ENCODE peak calls at places on chromosomes 6 and 20, in nine cellular contexts. V, W, C, N, Z, P, H, M and E are unnamed samples.
A peak's percentile ranks its signal among the peaks of the same experiment; 100 is the strongest.

GRCh38 chr6:102742033-102742432 is 1348.5 kb downstream of the GRIK2 start:
- DNase-seq in H (no peak), M (no peak), Z (no peak), P (no peak), N (no peak), W (no peak), C (no peak), V (no peak), E (no peak)

GRCh38 chr20:44075191-44075949 is 111.6 kb downstream of the JPH2 start:
- DNase-seq in W (no peak), N (no peak), M (peak; percentile 44), Z (no peak), H (no peak), C (no peak), P (peak; percentile 45), V (no peak), E (no peak)

GRCh38 chr20:4633780-4634179 is 87.9 kb upstream of the PRND start:
- DNase-seq in N (peak; percentile 12), V (no peak), H (peak; percentile 66), P (no peak), M (no peak), W (no peak), C (peak; percentile 97), Z (peak; percentile 90), E (peak; percentile 26)

GRCh38 chr20:47272893-47273590 is 83.5 kb downstream of the ZMYND8 start:
- DNase-seq in V (no peak), H (peak; percentile 60), N (peak; percentile 77), C (peak; percentile 69), P (no peak), Z (peak; percentile 82), M (peak; percentile 67), W (no peak), E (no peak)

GRCh38 chr20:57760698-57761412 is 51.0 kb upstream of the PMEPA1 start:
- DNase-seq in N (no peak), H (peak; percentile 41), P (no peak), C (no peak), M (no peak), W (no peak), V (no peak), Z (no peak), E (no peak)

GRCh38 chr6:149867876-149868640 is 3.9 kb upstream of the LRP11 start:
- DNase-seq in P (no peak), H (peak; percentile 77), C (no peak), V (no peak), Z (peak; percentile 63), W (no peak), M (no peak), N (no peak), E (no peak)

GRCh38 chr6:161618816-161619454 is 345.1 kb upstream of the AGPAT4 start:
- DNase-seq in P (no peak), M (peak; percentile 89), V (no peak), N (peak; percentile 80), C (peak; percentile 78), H (peak; percentile 35), W (no peak), Z (peak; percentile 86), E (peak; percentile 61)

GRCh38 chr6:167827588-167828324 is 1.0 kb downstream of the AFDN start:
- DNase-seq in W (peak; percentile 86), P (peak; percentile 82), C (peak; percentile 34), H (peak; percentile 48), N (peak; percentile 19), V (peak; percentile 71), Z (peak; percentile 67), M (peak; percentile 74), E (no peak)

GRCh38 chr6:26536571-26537159 is 1.5 kb upstream of the HMGN4 start:
- DNase-seq in V (no peak), Z (peak; percentile 72), P (no peak), N (peak; percentile 50), W (no peak), H (peak; percentile 26), M (peak; percentile 66), C (peak; percentile 79), E (no peak)

GRCh38 chr6:135438907-135439535 is 58.5 kb downstream of the AHI1 start:
- DNase-seq in M (no peak), P (no peak), W (no peak), C (peak; percentile 12), H (peak; percentile 14), Z (peak; percentile 46), N (no peak), V (no peak), E (no peak)

GRCh38 chr6:13877116-13877515 is 47.6 kb upstream of the RNF182 start:
- DNase-seq in M (no peak), H (peak; percentile 35), N (no peak), W (no peak), C (peak; percentile 70), P (no peak), V (no peak), Z (peak; percentile 69), E (no peak)

GRCh38 chr6:29653452-29654038 is 3.3 kb upstream of the MOG start:
- DNase-seq in V (no peak), N (peak; percentile 79), M (peak; percentile 64), P (no peak), W (no peak), Z (peak; percentile 85), H (peak; percentile 30), C (peak; percentile 68), E (no peak)

GRCh38 chr6:140475086-140475485 is 1100.6 kb upstream of the CITED2 start:
- DNase-seq in C (peak; percentile 61), H (peak; percentile 39), M (no peak), N (no peak), P (no peak), W (no peak), V (no peak), Z (peak; percentile 22), E (no peak)

GRCh38 chr6:105109955-105110650 is 69.7 kb downstream of the POPDC3 start:
- DNase-seq in W (no peak), N (no peak), C (no peak), H (no peak), V (no peak), Z (no peak), M (no peak), P (no peak), E (no peak)

GRCh38 chr20:34271961-34272360 is 30.7 kb downstream of the ASIP start:
- DNase-seq in W (no peak), Z (peak; percentile 45), N (no peak), M (no peak), H (peak; percentile 38), C (peak; percentile 93), P (no peak), V (no peak), E (no peak)

GRCh38 chr20:12928755-12929401 is 79.9 kb upstream of the SPTLC3 start:
- DNase-seq in Z (peak; percentile 78), C (peak; percentile 93), H (peak; percentile 82), M (no peak), V (no peak), N (peak; percentile 28), P (no peak), W (no peak), E (peak; percentile 52)

GRCh38 chr6:35419431-35419830 is 32.7 kb upstream of the FANCE start:
- DNase-seq in V (no peak), Z (peak; percentile 75), W (no peak), P (no peak), H (no peak), N (peak; percentile 16), C (peak; percentile 30), M (no peak), E (no peak)

GRCh38 chr6:35417979-35418661 is 34.0 kb upstream of the FANCE start:
- DNase-seq in P (no peak), N (no peak), M (no peak), W (no peak), H (no peak), Z (peak; percentile 50), V (no peak), C (no peak), E (no peak)

GRCh38 chr6:35412102-35412501 is 40.0 kb upstream of the FANCE start:
- DNase-seq in M (no peak), V (no peak), N (no peak), P (no peak), H (no peak), C (no peak), W (no peak), Z (no peak), E (no peak)

GRCh38 chr6:35413911-35414310 is 38.2 kb upstream of the FANCE start:
- DNase-seq in W (no peak), C (no peak), H (no peak), M (no peak), V (no peak), N (no peak), Z (no peak), P (no peak), E (no peak)

DNA sequence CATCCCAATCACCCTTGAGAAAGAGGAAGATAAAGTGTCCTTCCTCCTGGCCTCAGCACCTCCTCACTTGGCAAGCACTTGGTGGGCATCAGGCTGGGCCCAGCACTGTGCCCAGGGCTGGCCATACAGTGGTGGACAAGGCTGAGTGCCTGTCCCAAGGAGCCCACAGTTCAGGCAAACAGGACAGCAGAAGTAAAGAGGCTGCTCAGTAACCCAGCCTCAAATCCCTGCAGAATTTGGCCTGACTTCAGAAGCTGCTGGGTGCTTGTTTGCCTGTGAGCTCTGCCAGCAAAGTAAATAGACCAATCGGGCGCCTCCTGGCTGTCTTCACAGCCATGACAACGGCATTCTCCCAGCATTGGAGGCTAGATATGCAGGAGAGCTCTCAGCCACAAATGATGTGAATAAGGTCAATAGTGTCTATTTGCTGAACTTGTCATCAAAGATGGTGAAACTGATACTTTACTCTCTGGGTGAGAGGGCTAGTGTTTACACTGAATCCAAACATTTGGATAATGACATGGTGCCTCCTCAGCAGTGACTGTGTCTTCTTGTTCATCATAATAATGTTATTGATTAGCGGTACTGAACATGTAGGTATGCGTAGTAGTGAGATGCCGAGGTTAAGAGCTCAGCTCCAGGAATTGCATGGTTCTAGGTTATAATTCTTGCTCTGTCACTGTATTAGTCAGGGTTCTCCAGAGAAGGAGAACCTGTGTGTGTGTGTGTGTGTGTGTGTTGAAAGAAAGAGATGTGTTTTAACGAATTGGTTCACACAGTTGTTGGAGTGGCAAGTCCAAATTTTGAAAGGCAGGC is 36.9 kb upstream of the FANCE start:
- DNase-seq in M (peak; percentile 96), H (peak; percentile 63), N (peak; percentile 83), C (peak; percentile 86), V (peak; percentile 73), Z (peak; percentile 91), P (peak; percentile 77), W (no peak), E (no peak)
- TF ChIP-seq CTCF in M (peak; percentile 86), H (peak; percentile 70), N (peak; percentile 58), C (peak; percentile 54), V (peak; percentile 57), Z (peak; percentile 76), P (peak; percentile 57), W (no peak), E (peak; percentile 72)

GRCh38 chr6:24935753-24936152 is at the start of gene RIPOR2:
- DNase-seq in Z (no peak), V (peak; percentile 80), H (no peak), C (no peak), W (peak; percentile 93), N (peak; percentile 3), P (peak; percentile 74), M (no peak), E (no peak)
- H3K4me3 ChIP-seq in Z (no peak within 1 kb of the TSS), V (peak within 1 kb of the TSS; percentile 36), H (no peak within 1 kb of the TSS), C (no peak within 1 kb of the TSS), W (peak within 1 kb of the TSS; percentile 61), N (no peak within 1 kb of the TSS), P (peak within 1 kb of the TSS; percentile 33), M (no peak within 1 kb of the TSS), E (no peak within 1 kb of the TSS)

GRCh38 chr20:49323622-49324238 is 45.9 kb upstream of the ZNFX1 start:
- DNase-seq in N (peak; percentile 47), Z (peak; percentile 72), W (no peak), H (peak; percentile 73), M (peak; percentile 60), P (no peak), V (no peak), C (peak; percentile 89), E (no peak)
- TF ChIP-seq CTCF in N (no peak), Z (peak; percentile 39), W (no peak), H (peak; percentile 25), M (no peak), P (peak; percentile 28), V (peak; percentile 25), C (peak; percentile 56), E (peak; percentile 59)

GRCh38 chr6:18016698-18017097 is 29.3 kb upstream of the KIF13A start:
- DNase-seq in V (no peak), W (no peak), P (no peak), H (peak; percentile 97), M (no peak), Z (no peak), N (no peak), C (no peak), E (no peak)
- H3K4me3 ChIP-seq in V (no peak overlapping the region), W (no peak overlapping the region), P (no peak overlapping the region), H (no peak overlapping the region), M (no peak overlapping the region), Z (no peak overlapping the region), N (no peak overlapping the region), C (no peak overlapping the region), E (no peak overlapping the region)